ENCODE peak calls at places on chromosome 18, in five cellular contexts. G is activated CD8-positive, alpha-beta T cell treated with anti-CD3 and anti-CD28 coated beads, Interleukin-2, amount 10 ng/mL, durations not matched to agents 7 days and 5 days; A is activated naive CD4-positive, alpha-beta T cell; K is Peyer's patch; Q is RWPE1. L is an unnamed sample.

GRCh38 chr18:9849407-9849961 is 36.3 kb upstream of the TXNDC2 start:
- DNase-seq in G (no peak), A (no peak), K (no peak), Q (no peak), L (peak; percentile 72)

GRCh38 chr18:74745658-74746403 is 148.2 kb downstream of the ZNF407 start:
- DNase-seq in G (no peak), A (no peak), K (no peak), Q (peak; percentile 59), L (no peak)

GRCh38 chr18:7358989-7359726 is 128.3 kb downstream of the LRRC30 start:
- DNase-seq in G (no peak), A (no peak), K (no peak), Q (no peak), L (no peak)

GRCh38 chr18:22933958-22934423 is 863 bp downstream of the RBBP8 start:
- DNase-seq in G (no peak), A (no peak), K (no peak), Q (no peak), L (no peak)

GRCh38 chr18:9022397-9023170 is 79.9 kb upstream of the NDUFV2 start:
- DNase-seq in G (no peak), A (no peak), K (no peak), Q (no peak), L (no peak)

GRCh38 chr18:27843783-27844415 is 333.0 kb downstream of the CDH2 start:
- DNase-seq in G (no peak), A (no peak), K (no peak), Q (peak; percentile 46), L (no peak)

GRCh38 chr18:2912357-2913299 is 65.8 kb downstream of the EMILIN2 start:
- DNase-seq in G (no peak), A (no peak), K (no peak), Q (no peak), L (no peak)

GRCh38 chr18:9066817-9067306 is 35.6 kb upstream of the NDUFV2 start:
- DNase-seq in G (no peak), A (no peak), K (no peak), Q (no peak), L (no peak)

GRCh38 chr18:49920731-49921130 is 107.4 kb upstream of the ACAA2 start:
- DNase-seq in G (no peak), A (no peak), K (no peak), Q (peak; percentile 1), L (no peak)

GRCh38 chr18:37393945-37394609 is 171.5 kb downstream of the CELF4 start:
- DNase-seq in G (no peak), A (no peak), K (peak; percentile 60), Q (peak; percentile 7), L (peak; percentile 51)

GRCh38 chr18:9722691-9723090 is 14.6 kb downstream of the RAB31 start:
- DNase-seq in G (no peak), A (no peak), K (no peak), Q (no peak), L (peak; percentile 58)

GRCh38 chr18:64919971-64920370 is 771.1 kb upstream of the LINC00305 start:
- DNase-seq in G (no peak), A (no peak), K (no peak), Q (no peak), L (no peak)

GRCh38 chr18:61333271-61333745 is at the start of gene CDH20:
- DNase-seq in G (no peak), A (no peak), K (no peak), Q (no peak), L (no peak)

GRCh38 chr18:27491772-27492171 is 306.7 kb upstream of the CHST9 start:
- DNase-seq in G (no peak), A (no peak), K (no peak), Q (no peak), L (no peak)

GRCh38 chr18:62183578-62184195 is 3.2 kb downstream of the PIGN start:
- DNase-seq in G (peak; percentile 69), A (no peak), K (no peak), Q (no peak), L (peak; percentile 54)

GRCh38 chr18:39571511-39571910 is 2005.9 kb upstream of the CELF4 start:
- DNase-seq in G (no peak), A (no peak), K (no peak), Q (no peak), L (no peak)

GRCh38 chr18:48678237-48679115 is 139.6 kb downstream of the CTIF start:
- DNase-seq in G (no peak), A (no peak), K (peak; percentile 27), Q (no peak), L (no peak)